ENCODE peak calls at places on chromosomes 7 and 10, in nine cellular contexts. One of them, this sample, is unnamed.

GRCh38 chr10:14742815-14743214 is 31.9 kb downstream of the FAM107B start:
- DNase-seq in A549: no peak
- DNase-seq in AG04449: no peak
- DNase-seq in prostate gland: no peak
- DNase-seq in heart right ventricle: no peak
- DNase-seq in left ventricle myocardium inferior: no peak
- DNase-seq in neuronal stem cell: no peak
- DNase-seq in fibroblast of lung: no peak
- DNase-seq in HAP-1: no peak
- DNase-seq in this sample: no peak

GRCh38 chr7:117993377-117994003 is 120.2 kb upstream of the CTTNBP2 start:
- DNase-seq in left ventricle myocardium inferior: no peak
- DNase-seq in fibroblast of lung: peak; percentile 20
- DNase-seq in AG04449: no peak
- DNase-seq in heart right ventricle: no peak
- DNase-seq in A549: peak; percentile 43
- DNase-seq in neuronal stem cell: peak; percentile 45
- DNase-seq in HAP-1: peak; percentile 74
- DNase-seq in prostate gland: no peak
- DNase-seq in this sample: no peak

GRCh38 chr7:90706067-90706716 is 110.1 kb downstream of the CDK14 start:
- DNase-seq in heart right ventricle: no peak
- DNase-seq in A549: no peak
- DNase-seq in AG04449: no peak
- DNase-seq in fibroblast of lung: peak; percentile 44
- DNase-seq in prostate gland: peak; percentile 60
- DNase-seq in HAP-1: no peak
- DNase-seq in neuronal stem cell: no peak
- DNase-seq in left ventricle myocardium inferior: no peak
- DNase-seq in this sample: no peak

GRCh38 chr10:97628228-97628627 is 5.1 kb downstream of the MORN4 start:
- DNase-seq in prostate gland: no peak
- DNase-seq in A549: no peak
- DNase-seq in fibroblast of lung: no peak
- DNase-seq in HAP-1: no peak
- DNase-seq in heart right ventricle: no peak
- DNase-seq in AG04449: no peak
- DNase-seq in left ventricle myocardium inferior: no peak
- DNase-seq in neuronal stem cell: no peak
- DNase-seq in this sample: no peak

GRCh38 chr7:47504546-47505316 is 77.2 kb downstream of the TNS3 start:
- DNase-seq in HAP-1: no peak
- DNase-seq in left ventricle myocardium inferior: no peak
- DNase-seq in A549: no peak
- DNase-seq in AG04449: no peak
- DNase-seq in fibroblast of lung: no peak
- DNase-seq in heart right ventricle: no peak
- DNase-seq in neuronal stem cell: no peak
- DNase-seq in prostate gland: no peak
- DNase-seq in this sample: no peak

GRCh38 chr10:102455893-102456471 is 4.6 kb upstream of the C10orf95 start:
- DNase-seq in fibroblast of lung: peak; percentile 83
- DNase-seq in left ventricle myocardium inferior: no peak
- DNase-seq in neuronal stem cell: no peak
- DNase-seq in HAP-1: no peak
- DNase-seq in A549: no peak
- DNase-seq in heart right ventricle: no peak
- DNase-seq in AG04449: no peak
- DNase-seq in prostate gland: no peak
- DNase-seq in this sample: peak; percentile 66

GRCh38 chr7:114086491-114086905 is 167.7 kb upstream of the PPP1R3A start:
- DNase-seq in left ventricle myocardium inferior: peak; percentile 26
- DNase-seq in heart right ventricle: no peak
- DNase-seq in fibroblast of lung: peak; percentile 6
- DNase-seq in prostate gland: peak; percentile 16
- DNase-seq in A549: no peak
- DNase-seq in HAP-1: peak; percentile 32
- DNase-seq in neuronal stem cell: no peak
- DNase-seq in AG04449: no peak
- DNase-seq in this sample: no peak

GRCh38 chr10:77563638-77564270 is 73.9 kb downstream of the KCNMA1 start:
- DNase-seq in A549: no peak
- DNase-seq in HAP-1: no peak
- DNase-seq in fibroblast of lung: no peak
- DNase-seq in heart right ventricle: no peak
- DNase-seq in left ventricle myocardium inferior: no peak
- DNase-seq in AG04449: no peak
- DNase-seq in prostate gland: no peak
- DNase-seq in neuronal stem cell: no peak
- DNase-seq in this sample: no peak

GRCh38 chr7:151875862-151876111 is 1.1 kb downstream of the PRKAG2 start:
- DNase-seq in AG04449: no peak
- DNase-seq in fibroblast of lung: peak; percentile 37
- DNase-seq in prostate gland: no peak
- DNase-seq in neuronal stem cell: peak; percentile 67
- DNase-seq in left ventricle myocardium inferior: no peak
- DNase-seq in heart right ventricle: no peak
- DNase-seq in A549: peak; percentile 53
- DNase-seq in HAP-1: no peak
- DNase-seq in this sample: no peak

GRCh38 chr10:15112657-15113056 is 15.5 kb downstream of the RPP38 start:
- DNase-seq in A549: no peak
- DNase-seq in fibroblast of lung: no peak
- DNase-seq in heart right ventricle: no peak
- DNase-seq in neuronal stem cell: no peak
- DNase-seq in HAP-1: no peak
- DNase-seq in prostate gland: no peak
- DNase-seq in AG04449: no peak
- DNase-seq in left ventricle myocardium inferior: no peak
- DNase-seq in this sample: no peak

GRCh38 chr10:29344073-29344820 is 55.4 kb downstream of the LYZL1 start:
- DNase-seq in A549: no peak
- DNase-seq in AG04449: no peak
- DNase-seq in left ventricle myocardium inferior: no peak
- DNase-seq in HAP-1: peak; percentile 46
- DNase-seq in prostate gland: no peak
- DNase-seq in fibroblast of lung: peak; percentile 92
- DNase-seq in neuronal stem cell: no peak
- DNase-seq in heart right ventricle: no peak
- DNase-seq in this sample: peak; percentile 21

GRCh38 chr7:4866528-4867496 is 5.0 kb upstream of the PAPOLB start:
- DNase-seq in HAP-1: no peak
- DNase-seq in prostate gland: no peak
- DNase-seq in A549: no peak
- DNase-seq in fibroblast of lung: no peak
- DNase-seq in neuronal stem cell: no peak
- DNase-seq in left ventricle myocardium inferior: no peak
- DNase-seq in AG04449: no peak
- DNase-seq in heart right ventricle: no peak
- DNase-seq in this sample: no peak

GRCh38 chr7:4862156-4862555 is 326 bp upstream of the PAPOLB start:
- DNase-seq in neuronal stem cell: no peak
- DNase-seq in A549: no peak
- DNase-seq in left ventricle myocardium inferior: no peak
- DNase-seq in AG04449: no peak
- DNase-seq in prostate gland: no peak
- DNase-seq in heart right ventricle: no peak
- DNase-seq in fibroblast of lung: no peak
- DNase-seq in HAP-1: no peak
- DNase-seq in this sample: no peak

GRCh38 chr7:4861227-4861626 is 603 bp downstream of the PAPOLB start:
- DNase-seq in A549: no peak
- DNase-seq in HAP-1: no peak
- DNase-seq in fibroblast of lung: no peak
- DNase-seq in neuronal stem cell: no peak
- DNase-seq in AG04449: no peak
- DNase-seq in prostate gland: no peak
- DNase-seq in left ventricle myocardium inferior: no peak
- DNase-seq in heart right ventricle: no peak
- DNase-seq in this sample: no peak

GRCh38 chr7:4857189-4857588 is 4.6 kb downstream of the PAPOLB start:
- DNase-seq in heart right ventricle: no peak
- DNase-seq in left ventricle myocardium inferior: no peak
- DNase-seq in AG04449: no peak
- DNase-seq in prostate gland: no peak
- DNase-seq in A549: no peak
- DNase-seq in fibroblast of lung: no peak
- DNase-seq in HAP-1: no peak
- DNase-seq in neuronal stem cell: no peak
- DNase-seq in this sample: no peak

DNA sequence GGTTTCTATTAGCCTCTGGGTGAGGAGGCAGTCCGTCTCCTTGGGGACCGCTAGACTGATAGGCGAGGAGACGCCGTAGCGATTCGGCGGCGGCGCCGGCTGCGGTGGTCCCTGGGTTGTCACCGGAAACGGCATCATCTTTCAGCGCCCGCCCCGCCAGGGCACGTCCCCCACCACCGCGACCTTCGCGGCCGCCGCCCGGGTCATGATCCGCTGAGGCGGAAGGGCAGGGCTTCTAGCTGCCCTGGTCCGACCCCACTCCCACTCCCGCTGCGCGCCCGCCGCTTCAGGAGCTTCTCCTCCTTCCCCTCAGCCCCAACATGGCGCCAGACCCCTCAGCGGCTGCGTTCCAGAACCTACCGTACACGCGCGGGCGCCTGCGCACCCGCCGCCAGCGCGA is at the start of gene PAPOLB:
- DNase-seq in left ventricle myocardium inferior: no peak
- DNase-seq in heart right ventricle: no peak
- DNase-seq in AG04449: no peak
- DNase-seq in neuronal stem cell: no peak
- DNase-seq in fibroblast of lung: no peak
- DNase-seq in HAP-1: no peak
- DNase-seq in prostate gland: no peak
- DNase-seq in A549: no peak
- DNase-seq in this sample: no peak
- H3K4me3 ChIP-seq in left ventricle myocardium inferior: peak within 1 kb of the TSS; percentile 59
- H3K4me3 ChIP-seq in heart right ventricle: peak within 1 kb of the TSS; percentile 30
- H3K4me3 ChIP-seq in AG04449: peak within 1 kb of the TSS; percentile 49
- H3K4me3 ChIP-seq in neuronal stem cell: peak within 1 kb of the TSS; percentile 35
- H3K4me3 ChIP-seq in fibroblast of lung: no peak within 1 kb of the TSS
- H3K4me3 ChIP-seq in HAP-1: no peak within 1 kb of the TSS
- H3K4me3 ChIP-seq in prostate gland: peak within 1 kb of the TSS; percentile 27
- H3K4me3 ChIP-seq in A549: no peak within 1 kb of the TSS
- H3K4me3 ChIP-seq in this sample: no peak within 1 kb of the TSS

DNA sequence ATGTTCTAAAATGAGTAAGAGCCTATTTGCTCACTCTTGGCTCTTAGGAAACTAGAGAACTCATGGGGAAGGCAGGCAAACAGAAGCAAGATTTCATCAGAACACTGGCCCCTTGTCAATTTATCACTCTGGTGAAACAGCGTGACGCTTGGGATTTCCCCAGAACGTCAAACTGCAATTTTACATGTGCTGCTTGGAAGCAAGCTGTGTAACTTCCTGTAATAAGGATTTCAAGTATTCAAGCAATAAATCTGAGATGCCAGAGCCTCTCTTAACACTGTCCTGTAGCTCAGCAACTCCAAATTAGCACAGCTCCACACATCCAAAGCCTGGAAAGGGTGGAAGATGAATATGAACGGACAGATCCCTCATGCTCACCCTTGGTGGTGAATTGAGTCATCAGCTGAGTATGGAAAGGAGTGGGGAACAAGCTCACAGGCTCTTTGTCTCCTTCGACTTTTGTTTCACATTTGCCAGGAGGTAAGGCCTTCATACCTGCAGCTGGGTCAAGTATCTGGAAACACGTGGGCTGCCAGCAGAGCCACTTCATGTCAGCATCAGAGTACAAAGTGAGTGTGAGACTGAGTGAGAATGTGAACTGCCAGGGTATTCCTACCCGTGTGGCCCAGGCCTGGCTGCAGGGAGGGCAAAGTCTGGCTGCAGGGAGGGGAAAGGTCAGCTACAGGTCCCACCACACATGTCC is 140.4 kb upstream of the NAMPT start:
- DNase-seq in left ventricle myocardium inferior: peak; percentile 44
- DNase-seq in A549: peak; percentile 57
- DNase-seq in AG04449: peak; percentile 100
- DNase-seq in neuronal stem cell: no peak
- DNase-seq in fibroblast of lung: peak; percentile 99
- DNase-seq in HAP-1: no peak
- DNase-seq in heart right ventricle: no peak
- DNase-seq in prostate gland: peak; percentile 89
- DNase-seq in this sample: peak; percentile 100
- H3K4me3 ChIP-seq in left ventricle myocardium inferior: no peak overlapping the region
- H3K4me3 ChIP-seq in A549: no peak overlapping the region
- H3K4me3 ChIP-seq in AG04449: peak overlapping the region; percentile 1
- H3K4me3 ChIP-seq in neuronal stem cell: no peak overlapping the region
- H3K4me3 ChIP-seq in fibroblast of lung: no peak overlapping the region
- H3K4me3 ChIP-seq in HAP-1: no peak overlapping the region
- H3K4me3 ChIP-seq in heart right ventricle: no peak overlapping the region
- H3K4me3 ChIP-seq in prostate gland: no peak overlapping the region
- H3K4me3 ChIP-seq in this sample: no peak overlapping the region

DNA sequence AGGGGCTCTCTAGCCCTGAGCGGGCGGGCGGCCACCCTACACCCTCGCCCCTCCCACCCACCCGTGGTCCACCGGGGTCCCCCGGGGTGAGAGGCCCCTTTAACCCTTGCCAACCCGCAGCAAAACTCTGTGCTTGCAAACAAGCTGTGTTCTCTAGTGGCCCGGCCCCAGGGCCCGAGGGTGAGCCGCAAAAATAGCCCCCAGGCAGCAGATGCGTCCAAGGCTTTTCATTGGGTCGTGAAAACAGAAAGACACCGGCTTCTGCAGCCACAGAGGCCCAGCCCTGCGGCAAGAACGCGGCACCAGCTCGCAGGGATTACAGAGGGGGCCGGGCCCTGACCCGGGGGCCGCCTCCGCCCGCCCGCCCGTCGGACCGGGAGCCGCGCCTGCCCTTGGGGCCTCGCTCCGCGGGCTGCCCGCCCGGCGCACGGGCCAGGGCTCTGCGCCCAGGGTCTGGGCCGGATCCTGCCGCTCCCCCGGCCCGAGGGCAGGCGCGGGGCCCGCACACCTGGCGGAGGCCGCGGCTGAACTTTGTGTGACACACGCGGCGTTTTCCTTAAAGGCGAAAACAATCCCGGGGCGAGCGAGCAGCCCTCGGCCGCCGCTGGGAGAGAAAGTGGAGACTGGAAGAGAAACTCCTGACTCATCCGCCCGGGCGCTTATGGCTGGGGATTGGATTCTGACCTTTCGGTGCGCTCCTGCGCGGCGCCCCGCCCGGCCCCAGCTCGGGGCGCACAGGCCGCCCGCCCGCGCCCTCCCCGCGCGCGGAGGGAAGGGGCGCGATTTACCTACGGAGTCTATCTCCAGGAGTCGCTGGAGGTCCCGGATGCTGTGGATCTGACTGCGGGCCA is 2.8 kb downstream of the PDGFA start:
- DNase-seq in left ventricle myocardium inferior: peak; percentile 49
- DNase-seq in A549: peak; percentile 62
- DNase-seq in HAP-1: no peak
- DNase-seq in neuronal stem cell: peak; percentile 42
- DNase-seq in prostate gland: no peak
- DNase-seq in heart right ventricle: peak; percentile 56
- DNase-seq in fibroblast of lung: peak; percentile 84
- DNase-seq in AG04449: no peak
- DNase-seq in this sample: peak; percentile 46
- H3K4me3 ChIP-seq in left ventricle myocardium inferior: peak overlapping the region; percentile 93
- H3K4me3 ChIP-seq in A549: peak overlapping the region; percentile 74
- H3K4me3 ChIP-seq in HAP-1: no peak overlapping the region
- H3K4me3 ChIP-seq in neuronal stem cell: peak overlapping the region; percentile 75
- H3K4me3 ChIP-seq in prostate gland: peak overlapping the region; percentile 74
- H3K4me3 ChIP-seq in heart right ventricle: peak overlapping the region; percentile 76
- H3K4me3 ChIP-seq in fibroblast of lung: peak overlapping the region; percentile 38
- H3K4me3 ChIP-seq in AG04449: peak overlapping the region; percentile 65
- H3K4me3 ChIP-seq in this sample: peak overlapping the region; percentile 73

GRCh38 chr7:64046041-64046389 is 781 bp downstream of the ZNF727 start:
- DNase-seq in left ventricle myocardium inferior: peak; percentile 15
- DNase-seq in prostate gland: no peak
- DNase-seq in HAP-1: no peak
- DNase-seq in neuronal stem cell: no peak
- DNase-seq in heart right ventricle: no peak
- DNase-seq in AG04449: no peak
- DNase-seq in A549: no peak
- DNase-seq in fibroblast of lung: no peak
- DNase-seq in this sample: no peak

GRCh38 chr7:64045301-64046040 is at the start of gene ZNF727:
- DNase-seq in AG04449: no peak
- DNase-seq in neuronal stem cell: no peak
- DNase-seq in prostate gland: peak; percentile 58
- DNase-seq in fibroblast of lung: no peak
- DNase-seq in A549: no peak
- DNase-seq in left ventricle myocardium inferior: peak; percentile 76
- DNase-seq in HAP-1: no peak
- DNase-seq in heart right ventricle: peak; percentile 65
- DNase-seq in this sample: no peak
- H3K4me3 ChIP-seq in AG04449: no peak within 1 kb of the TSS
- H3K4me3 ChIP-seq in neuronal stem cell: peak within 1 kb of the TSS; percentile 35
- H3K4me3 ChIP-seq in prostate gland: peak within 1 kb of the TSS; percentile 43
- H3K4me3 ChIP-seq in fibroblast of lung: no peak within 1 kb of the TSS
- H3K4me3 ChIP-seq in A549: no peak within 1 kb of the TSS
- H3K4me3 ChIP-seq in left ventricle myocardium inferior: peak within 1 kb of the TSS; percentile 73
- H3K4me3 ChIP-seq in HAP-1: no peak within 1 kb of the TSS
- H3K4me3 ChIP-seq in heart right ventricle: peak within 1 kb of the TSS; percentile 52
- H3K4me3 ChIP-seq in this sample: no peak within 1 kb of the TSS

This sample was measured in AG09309.